ENCODE peak calls at places on chromosomes 4 and X, in six cellular contexts. C is DMS53, G is testis, P is IMR-90, R is occipital lobe, I is AG09309. O is an unnamed sample.

GRCh38 chrX:103586314-103586646 is 965 bp downstream of the TCEAL4 start:
- DNase-seq in I (no peak), G (peak), C (no peak), R (no peak), P (no peak), O (peak)

GRCh38 chr4:123819362-123820035 is 422.9 kb downstream of the SPRY1 start:
- DNase-seq in C (no peak), G (no peak), R (no peak), P (no peak), I (no peak), O (no peak)

GRCh38 chrX:37717708-37718107 is 32.1 kb downstream of the XK start:
- DNase-seq in C (no peak), R (no peak), P (no peak), G (no peak), I (no peak), O (no peak)

GRCh38 chr4:139973015-139973414 is 181.0 kb downstream of the MAML3 start:
- DNase-seq in R (no peak), G (no peak), C (no peak), I (no peak), P (peak), O (no peak)

GRCh38 chr4:155426953-155427352 is 50.2 kb upstream of the MAP9 start:
- DNase-seq in G (no peak), I (no peak), C (no peak), R (no peak), P (no peak), O (no peak)

GRCh38 chr4:123477804-123478209 is 81.2 kb downstream of the SPRY1 start:
- DNase-seq in R (no peak), G (no peak), P (peak), C (peak), I (peak), O (peak)

GRCh38 chr4:180091710-180092109 is 2151.5 kb upstream of the TENM3 start:
- DNase-seq in C (no peak), R (no peak), P (no peak), G (no peak), I (no peak), O (no peak)

GRCh38 chr4:152734015-152734698 is 45.4 kb downstream of the TIGD4 start:
- DNase-seq in C (no peak), G (no peak), P (no peak), R (no peak), I (no peak), O (no peak)

GRCh38 chrX:139932077-139932900 is 564 bp downstream of the ATP11C start:
- DNase-seq in C (peak), I (no peak), R (peak), P (peak), G (peak), O (peak)

GRCh38 chrX:23332101-23332887 is 2.4 kb upstream of the PTCHD1 start:
- DNase-seq in R (no peak), P (no peak), I (no peak), C (peak), G (peak), O (no peak)

GRCh38 chr4:56671860-56672259 is 9.2 kb downstream of the HOPX start:
- DNase-seq in I (no peak), C (no peak), R (no peak), G (no peak), P (no peak), O (no peak)

GRCh38 chrX:132837126-132837525 is 121.3 kb downstream of the HS6ST2 start:
- DNase-seq in R (no peak), G (no peak), C (peak), I (no peak), P (no peak), O (no peak)

GRCh38 chr4:1982124-1983052 is 26.4 kb downstream of the NELFA start:
- DNase-seq in I (no peak), P (no peak), R (no peak), C (no peak), G (no peak), O (no peak)

GRCh38 chr4:107814758-107815552 is 9.8 kb upstream of the SGMS2 start:
- DNase-seq in C (no peak), G (no peak), I (no peak), P (no peak), R (no peak), O (no peak)

GRCh38 chrX:133741303-133741702 is 244.1 kb downstream of the GPC3 start:
- DNase-seq in C (no peak), I (no peak), R (no peak), G (no peak), P (peak), O (no peak)

GRCh38 chr4:81215219-81215892 is at the start of gene PRKG2:
- DNase-seq in R (no peak), I (no peak), C (peak), P (no peak), G (peak), O (peak)

GRCh38 chr4:119040711-119041185 is 94.9 kb upstream of the MYOZ2 start:
- DNase-seq in G (no peak), C (no peak), P (peak), R (no peak), I (peak), O (no peak)

GRCh38 chr4:72505314-72505744 is 63.7 kb downstream of the ADAMTS3 start:
- DNase-seq in I (no peak), P (peak), C (peak), R (no peak), G (peak), O (peak)

GRCh38 chrX:135000516-135000915 is 9.7 kb downstream of the SMIM10 start:
- DNase-seq in G (no peak), R (no peak), P (peak), I (no peak), C (no peak), O (no peak)

GRCh38 chr4:1604706-1605205 is 79.4 kb downstream of the FAM53A start:
- DNase-seq in R (no peak), I (no peak), C (peak), P (no peak), G (no peak), O (no peak)

GRCh38 chr4:89752932-89753598 is 83.9 kb downstream of the SNCA start:
- DNase-seq in P (peak), G (no peak), I (peak), C (no peak), R (peak), O (no peak)

GRCh38 chrX:1397441-1397840 is 5.5 kb upstream of the SLC25A6 start:
- DNase-seq in P (no peak), G (no peak), I (no peak), C (no peak), R (no peak), O (no peak)

GRCh38 chr4:74504212-74504611 is 59.3 kb downstream of the AREG start:
- DNase-seq in I (no peak), R (no peak), G (no peak), C (no peak), P (peak), O (no peak)

GRCh38 chrX:65034641-65035450 is 58.6 kb upstream of the ZC4H2 start:
- DNase-seq in C (peak), R (peak), G (peak), I (peak), P (peak), O (peak)

GRCh38 chr4:78179188-78179587 is 122.1 kb downstream of the FRAS1 start:
- DNase-seq in I (no peak), P (no peak), R (no peak), C (no peak), G (no peak), O (no peak)

GRCh38 chr4:67779631-67780030 is 25.4 kb upstream of the GNRHR start:
- DNase-seq in G (no peak), R (no peak), I (no peak), P (no peak), C (no peak), O (no peak)

GRCh38 chr4:181854142-181854541 is 389.1 kb upstream of the TENM3 start:
- DNase-seq in P (no peak), C (no peak), I (peak), R (no peak), G (no peak), O (no peak)

GRCh38 chr4:159060161-159060560 is 42.7 kb upstream of the RAPGEF2 start:
- DNase-seq in C (no peak), P (no peak), R (no peak), G (no peak), I (no peak), O (no peak)

GRCh38 chr4:13327991-13328390 is 156.1 kb downstream of the RAB28 start:
- DNase-seq in I (no peak), R (no peak), P (no peak), G (no peak), C (no peak), O (no peak)

GRCh38 chr4:48017108-48017527 is 546 bp downstream of the NIPAL1 start:
- DNase-seq in G (peak), P (peak), R (peak), I (no peak), C (peak), O (peak)

GRCh38 chr4:88008133-88008621 is 742 bp downstream of the PKD2 start:
- DNase-seq in G (peak), P (peak), C (peak), R (peak), I (no peak), O (peak)

GRCh38 chr4:116180056-116180690 is 905.2 kb downstream of the TRAM1L1 start:
- DNase-seq in P (no peak), R (no peak), G (no peak), C (peak), I (no peak), O (no peak)

GRCh38 chr4:95541889-95542607 is 6.7 kb downstream of the UNC5C start:
- DNase-seq in C (no peak), P (no peak), I (no peak), R (no peak), G (no peak), O (no peak)

GRCh38 chr4:166091146-166091545 is 218.1 kb downstream of the TLL1 start:
- DNase-seq in C (peak), P (no peak), R (no peak), G (no peak), I (no peak), O (no peak)

GRCh38 chr4:150501983-150502382 is 80.0 kb upstream of the MAB21L2 start:
- DNase-seq in G (no peak), P (peak), C (no peak), R (no peak), I (no peak), O (no peak)